ENCODE peak calls at places on chromosomes 13 and 19, in ten cellular contexts. M is stomach, B is AG09309, D is esophagus squamous epithelium, W is tibial nerve, Z is RWPE1, E is BJ, V is ascending aorta, H is type B pancreatic cell, F is nephron progenitor cell. Q is an unnamed sample.

GRCh38 chr19:42473686-42474085 is 30.9 kb upstream of the CXCL17 start:
- DNase-seq in M (no peak), B (no peak), D (no peak), W (no peak), Z (no peak), E (no peak), V (no peak), H (no peak), F (no peak), Q (no peak)

GRCh38 chr19:4233282-4233853 is 4.0 kb downstream of the EBI3 start:
- DNase-seq in M (peak), B (no peak), D (no peak), W (peak), Z (no peak), E (no peak), V (no peak), H (peak), F (peak), Q (peak)

GRCh38 chr13:98977568-98978270 is at the start of gene DOCK9:
- DNase-seq in M (peak), B (no peak), D (no peak), W (peak), Z (peak), E (no peak), V (peak), H (no peak), F (peak), Q (peak)

GRCh38 chr13:26362261-26362660 is 108.3 kb downstream of the CDK8 start:
- DNase-seq in M (no peak), B (no peak), D (no peak), W (no peak), Z (no peak), E (no peak), V (no peak), H (no peak), F (no peak), Q (no peak)

GRCh38 chr13:30004204-30004603 is 153.8 kb upstream of the UBL3 start:
- DNase-seq in M (no peak), B (no peak), D (no peak), W (no peak), Z (no peak), E (no peak), V (no peak), H (peak), F (no peak), Q (no peak)

GRCh38 chr19:743168-743687 is 7.7 kb upstream of the MISP start:
- DNase-seq in M (peak), B (no peak), D (no peak), W (no peak), Z (no peak), E (no peak), V (no peak), H (peak), F (no peak), Q (no peak)

GRCh38 chr19:2047449-2048103 is 3.5 kb downstream of the MKNK2 start:
- DNase-seq in M (peak), B (no peak), D (no peak), W (no peak), Z (no peak), E (no peak), V (no peak), H (no peak), F (no peak), Q (no peak)

GRCh38 chr13:113723400-113724015 is 35.5 kb upstream of the TMEM255B start:
- DNase-seq in M (no peak), B (no peak), D (no peak), W (no peak), Z (no peak), E (no peak), V (no peak), H (no peak), F (no peak), Q (no peak)

GRCh38 chr19:43759515-43759914 is 4.8 kb upstream of the SMG9 start:
- DNase-seq in M (no peak), B (no peak), D (no peak), W (no peak), Z (peak), E (no peak), V (no peak), H (no peak), F (no peak), Q (no peak)

GRCh38 chr13:58343081-58343480 is 711.5 kb downstream of the PCDH17 start:
- DNase-seq in M (no peak), B (no peak), D (no peak), W (no peak), Z (no peak), E (no peak), V (no peak), H (no peak), F (no peak), Q (no peak)

GRCh38 chr13:73325351-73326214 is 266.8 kb downstream of the KLF5 start:
- DNase-seq in M (no peak), B (no peak), D (no peak), W (no peak), Z (peak), E (no peak), V (no peak), H (no peak), F (no peak), Q (no peak)

GRCh38 chr19:58021541-58022282 is 12.1 kb upstream of the ZSCAN1 start:
- DNase-seq in M (no peak), B (peak), D (no peak), W (peak), Z (no peak), E (no peak), V (peak), H (no peak), F (no peak), Q (peak)

GRCh38 chr19:39599116-39599515 is 3.2 kb upstream of the LGALS13 start:
- DNase-seq in M (no peak), B (no peak), D (no peak), W (no peak), Z (peak), E (no peak), V (no peak), H (no peak), F (peak), Q (peak)

GRCh38 chr19:860481-861098 is 1.1 kb downstream of the CFD start:
- DNase-seq in M (peak), B (no peak), D (no peak), W (peak), Z (peak), E (no peak), V (no peak), H (no peak), F (peak), Q (no peak)

GRCh38 chr19:2679439-2679838 is 23.1 kb downstream of the GNG7 start:
- DNase-seq in M (no peak), B (no peak), D (no peak), W (no peak), Z (no peak), E (no peak), V (no peak), H (no peak), F (no peak), Q (no peak)

GRCh38 chr19:40629346-40629745 is 28.2 kb downstream of the LTBP4 start:
- DNase-seq in M (no peak), B (no peak), D (no peak), W (no peak), Z (no peak), E (no peak), V (no peak), H (no peak), F (no peak), Q (no peak)

GRCh38 chr13:39612023-39612637 is 9.1 kb upstream of the LHFPL6 start:
- DNase-seq in M (peak), B (peak), D (no peak), W (peak), Z (peak), E (no peak), V (peak), H (no peak), F (peak), Q (peak)

GRCh38 chr13:97659602-97660001 is 225.6 kb downstream of the RAP2A start:
- DNase-seq in M (no peak), B (no peak), D (no peak), W (no peak), Z (no peak), E (no peak), V (no peak), H (no peak), F (peak), Q (no peak)

GRCh38 chr13:26253262-26253786 is 605 bp upstream of the CDK8 start:
- DNase-seq in M (no peak), B (no peak), D (no peak), W (no peak), Z (no peak), E (no peak), V (no peak), H (no peak), F (no peak), Q (no peak)

GRCh38 chr19:16922949-16923348 is 34.1 kb downstream of the F2RL3 start:
- DNase-seq in M (no peak), B (no peak), D (no peak), W (no peak), Z (no peak), E (no peak), V (no peak), H (no peak), F (no peak), Q (no peak)

GRCh38 chr19:48900477-48901452 is 653 bp downstream of the NUCB1 start:
- DNase-seq in M (no peak), B (no peak), D (no peak), W (no peak), Z (peak), E (no peak), V (no peak), H (no peak), F (no peak), Q (no peak)
- TF ChIP-seq CTCF in M (no peak), B (no peak), D (no peak), W (no peak), Z (no peak), E (no peak), V (no peak), H (no peak), F (no peak), Q (no peak)

DNA sequence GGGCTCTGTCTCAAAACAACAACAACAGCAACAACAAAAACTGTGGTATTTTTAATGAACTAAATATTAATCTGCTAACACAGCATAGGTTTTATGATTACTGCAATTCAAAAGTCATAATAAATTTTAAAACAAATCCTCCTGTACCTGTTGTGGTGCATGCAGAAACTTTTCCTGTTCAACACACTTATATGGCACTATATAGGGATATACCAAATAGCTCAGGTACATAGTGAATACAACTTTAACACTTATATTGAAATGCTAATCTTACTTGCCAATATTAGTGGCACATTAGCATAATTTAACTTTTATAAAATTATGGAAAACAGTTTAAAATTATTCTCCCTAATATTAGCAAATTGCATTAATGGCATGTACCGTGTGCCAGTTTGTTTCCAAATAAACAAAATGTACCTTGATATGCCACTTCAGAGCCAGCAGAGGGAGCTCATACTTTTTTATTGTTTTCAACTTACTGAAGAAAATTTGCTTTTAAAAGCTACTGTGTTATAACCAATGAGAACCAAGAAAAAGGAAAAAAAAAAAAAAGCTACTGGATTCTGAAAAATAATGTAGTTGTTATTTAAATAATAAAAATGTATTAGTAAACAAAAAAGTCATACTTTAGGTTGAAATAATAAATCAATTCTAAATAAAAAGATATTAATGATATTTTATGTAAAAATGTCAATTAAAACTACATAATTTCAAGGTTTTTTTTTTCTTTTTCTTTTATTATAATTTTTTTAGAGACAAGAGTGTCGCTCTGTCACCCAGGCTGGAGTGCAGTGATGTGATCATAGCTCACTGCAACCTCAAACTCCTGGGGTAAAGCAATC is 18.0 kb upstream of the RBM26 start:
- DNase-seq in M (no peak), B (no peak), D (no peak), W (no peak), Z (peak), E (no peak), V (no peak), H (no peak), F (no peak), Q (no peak)
- TF ChIP-seq CTCF in M (peak), B (peak), D (peak), W (peak), Z (peak), E (peak), V (peak), H (peak), F (peak), Q (peak)

DNA sequence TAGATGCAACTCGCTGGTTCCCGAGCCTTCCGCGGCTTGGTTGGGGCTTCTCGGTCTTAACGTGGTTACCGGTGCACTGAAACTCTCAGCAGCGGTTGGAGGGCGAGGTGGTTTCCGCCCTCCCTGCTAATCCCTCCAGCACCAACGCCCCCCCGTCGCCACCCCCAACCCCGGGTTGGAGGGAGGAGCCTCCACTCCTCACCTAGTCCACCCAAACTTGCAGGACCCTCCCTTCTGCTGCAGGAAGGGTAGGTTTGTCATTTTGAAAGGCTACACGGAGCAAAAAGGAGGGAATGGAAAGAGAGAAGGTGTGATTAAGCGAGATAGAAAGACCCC is 465.0 kb downstream of the ITGBL1 start:
- DNase-seq in M (no peak), B (no peak), D (no peak), W (no peak), Z (no peak), E (no peak), V (no peak), H (no peak), F (no peak), Q (no peak)
- TF ChIP-seq CTCF in M (no peak), B (no peak), D (no peak), W (no peak), Z (no peak), E (no peak), V (no peak), H (no peak), F (no peak), Q (no peak)

GRCh38 chr13:38575427-38575826 is 111.5 kb upstream of the FREM2 start:
- DNase-seq in M (no peak), B (no peak), D (no peak), W (no peak), Z (no peak), E (no peak), V (no peak), H (no peak), F (no peak), Q (no peak)

GRCh38 chr13:38582133-38582532 is 104.7 kb upstream of the FREM2 start:
- DNase-seq in M (no peak), B (no peak), D (no peak), W (peak), Z (peak), E (peak), V (no peak), H (no peak), F (peak), Q (peak)

GRCh38 chr13:38577048-38577447 is 109.8 kb upstream of the FREM2 start:
- DNase-seq in M (no peak), B (no peak), D (no peak), W (no peak), Z (no peak), E (no peak), V (no peak), H (no peak), F (no peak), Q (no peak)
- TF ChIP-seq CTCF in M (no peak), B (no peak), D (no peak), W (no peak), Z (no peak), E (no peak), V (no peak), H (no peak), F (no peak), Q (no peak)

GRCh38 chr13:49436890-49437289 is 7.0 kb downstream of the CAB39L start:
- DNase-seq in M (no peak), B (no peak), D (no peak), W (peak), Z (no peak), E (no peak), V (peak), H (no peak), F (no peak), Q (no peak)
- TF ChIP-seq CTCF in M (peak), B (peak), D (peak), W (peak), Z (no peak), E (peak), V (peak), H (no peak), F (no peak), Q (peak)

GRCh38 chr13:36986462-36987240 is 12.5 kb downstream of the ALG5 start:
- DNase-seq in M (no peak), B (no peak), D (no peak), W (no peak), Z (peak), E (no peak), V (no peak), H (no peak), F (no peak), Q (no peak)

GRCh38 chr13:36997716-36998427 is 1.3 kb downstream of the ALG5 start:
- DNase-seq in M (no peak), B (no peak), D (no peak), W (no peak), Z (no peak), E (no peak), V (no peak), H (no peak), F (no peak), Q (no peak)

GRCh38 chr13:36992362-36992761 is 6.8 kb downstream of the ALG5 start:
- DNase-seq in M (no peak), B (no peak), D (no peak), W (no peak), Z (no peak), E (no peak), V (no peak), H (no peak), F (no peak), Q (no peak)
- TF ChIP-seq CTCF in M (no peak), B (no peak), D (no peak), W (no peak), Z (no peak), E (no peak), V (no peak), H (no peak), F (no peak), Q (no peak)

DNA sequence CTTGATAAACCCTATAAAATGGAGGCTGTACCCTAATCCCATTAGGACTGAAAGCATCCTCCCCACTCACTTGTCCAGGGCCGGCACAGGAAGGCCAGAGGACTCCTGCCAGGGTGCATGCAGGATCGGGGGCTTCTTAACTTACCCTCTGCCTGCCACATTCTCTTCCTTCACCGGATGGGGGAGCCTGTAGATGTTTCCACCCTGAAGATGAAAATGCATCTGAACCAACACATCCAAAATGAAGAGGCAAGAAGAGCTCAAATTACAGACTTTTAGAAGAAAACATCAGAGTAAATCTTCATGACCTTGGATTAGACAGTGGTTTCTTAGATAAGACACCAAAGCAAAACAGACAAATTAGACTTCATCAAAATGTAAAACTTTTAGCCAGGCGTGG is 25.9 kb upstream of the NAPA start:
- DNase-seq in M (no peak), B (peak), D (no peak), W (no peak), Z (no peak), E (no peak), V (no peak), H (no peak), F (no peak), Q (no peak)
- TF ChIP-seq CTCF in M (no peak), B (peak), D (no peak), W (no peak), Z (peak), E (peak), V (no peak), H (peak), F (no peak), Q (peak)

GRCh38 chr19:12670159-12670928 is 3.7 kb downstream of the WDR83 start:
- DNase-seq in M (no peak), B (no peak), D (no peak), W (no peak), Z (no peak), E (no peak), V (no peak), H (no peak), F (no peak), Q (no peak)
- TF ChIP-seq CTCF in M (no peak), B (no peak), D (no peak), W (no peak), Z (no peak), E (no peak), V (no peak), H (no peak), F (no peak), Q (no peak)

GRCh38 chr13:32537580-32538233 is 888 bp downstream of the N4BP2L2 start:
- DNase-seq in M (peak), B (no peak), D (no peak), W (peak), Z (no peak), E (no peak), V (no peak), H (no peak), F (peak), Q (peak)

GRCh38 chr13:32538234-32538620 is 368 bp downstream of the N4BP2L2 start:
- DNase-seq in M (peak), B (no peak), D (no peak), W (no peak), Z (peak), E (no peak), V (peak), H (no peak), F (peak), Q (peak)

GRCh38 chr13:32535140-32535539 is 3.5 kb downstream of the N4BP2L2 start:
- DNase-seq in M (no peak), B (no peak), D (no peak), W (no peak), Z (no peak), E (no peak), V (no peak), H (no peak), F (no peak), Q (no peak)

GRCh38 chr13:32535748-32536147 is 2.8 kb downstream of the N4BP2L2 start:
- DNase-seq in M (no peak), B (no peak), D (no peak), W (no peak), Z (no peak), E (no peak), V (no peak), H (no peak), F (no peak), Q (no peak)

DNA sequence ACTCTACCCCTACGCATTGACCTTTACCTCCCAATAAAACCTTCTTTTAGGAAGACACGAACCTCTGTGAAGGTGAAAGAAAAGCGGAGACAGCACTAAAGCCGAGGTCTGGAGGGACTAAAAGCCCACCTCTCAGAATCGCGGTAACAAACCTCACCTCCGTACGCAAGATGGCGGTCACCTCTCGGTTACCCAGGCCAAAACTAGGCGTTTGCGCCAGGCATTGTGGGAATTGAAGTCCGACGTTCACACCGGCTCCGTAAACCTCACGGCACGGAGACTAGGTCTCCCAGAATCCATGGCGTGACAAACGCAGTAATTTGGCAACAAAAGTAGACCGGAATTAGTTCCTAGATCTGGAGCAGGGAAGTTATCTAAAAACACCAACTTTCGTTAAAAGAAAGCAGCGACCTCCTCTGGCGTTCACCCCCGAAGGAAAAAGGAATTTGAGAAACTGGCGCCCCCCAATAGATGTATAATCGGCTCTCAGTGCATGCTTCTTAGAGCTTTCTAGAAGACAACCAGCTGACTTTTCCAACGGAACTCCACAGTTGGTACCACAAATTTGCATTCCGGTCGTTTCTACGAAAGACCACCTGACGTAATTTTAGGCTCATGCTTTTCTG is at the start of gene N4BP2L2:
- DNase-seq in M (peak), B (peak), D (peak), W (peak), Z (peak), E (peak), V (peak), H (peak), F (peak), Q (peak)
- TF ChIP-seq CTCF in M (no peak), B (peak), D (no peak), W (peak), Z (peak), E (peak), V (peak), H (peak), F (no peak), Q (peak)